ENCODE peak calls at places on chromosomes 11 and 22, in ten cellular contexts. One of them, this sample, is unnamed.

GRCh38 chr11:130042093-130042591 is 27.6 kb upstream of the APLP2 start:
- DNase-seq in choroid plexus epithelial cell: peak; percentile 96
- DNase-seq in colonic mucosa: no peak
- DNase-seq in CD8-positive, alpha-beta T cell: no peak
- DNase-seq in cardiac muscle cell: peak; percentile 89
- DNase-seq in neural crest cell: no peak
- DNase-seq in prostate gland: no peak
- DNase-seq in AG10803: peak; percentile 94
- DNase-seq in IMR-90: peak; percentile 99
- DNase-seq in astrocyte of the spinal cord: peak; percentile 88
- DNase-seq in this sample: peak; percentile 86

GRCh38 chr11:118544647-118545010 is 13.6 kb downstream of the TMEM25 start:
- DNase-seq in astrocyte of the spinal cord: no peak
- DNase-seq in choroid plexus epithelial cell: no peak
- DNase-seq in AG10803: no peak
- DNase-seq in prostate gland: no peak
- DNase-seq in neural crest cell: no peak
- DNase-seq in cardiac muscle cell: no peak
- DNase-seq in IMR-90: no peak
- DNase-seq in CD8-positive, alpha-beta T cell: no peak
- DNase-seq in colonic mucosa: no peak
- DNase-seq in this sample: no peak

GRCh38 chr11:65304110-65304509 is 10.6 kb upstream of the CDC42EP2 start:
- DNase-seq in prostate gland: no peak
- DNase-seq in CD8-positive, alpha-beta T cell: no peak
- DNase-seq in IMR-90: no peak
- DNase-seq in AG10803: no peak
- DNase-seq in choroid plexus epithelial cell: no peak
- DNase-seq in astrocyte of the spinal cord: no peak
- DNase-seq in colonic mucosa: no peak
- DNase-seq in cardiac muscle cell: no peak
- DNase-seq in neural crest cell: no peak
- DNase-seq in this sample: no peak

GRCh38 chr11:81174646-81175330 is 1558.9 kb downstream of the FAM181B start:
- DNase-seq in colonic mucosa: no peak
- DNase-seq in CD8-positive, alpha-beta T cell: no peak
- DNase-seq in IMR-90: no peak
- DNase-seq in neural crest cell: no peak
- DNase-seq in astrocyte of the spinal cord: no peak
- DNase-seq in choroid plexus epithelial cell: no peak
- DNase-seq in AG10803: no peak
- DNase-seq in cardiac muscle cell: no peak
- DNase-seq in prostate gland: no peak
- DNase-seq in this sample: no peak

GRCh38 chr11:1772270-1773130 is 8.8 kb upstream of the CTSD start:
- DNase-seq in CD8-positive, alpha-beta T cell: no peak
- DNase-seq in neural crest cell: no peak
- DNase-seq in colonic mucosa: peak; percentile 63
- DNase-seq in AG10803: peak; percentile 88
- DNase-seq in cardiac muscle cell: peak; percentile 92
- DNase-seq in prostate gland: no peak
- DNase-seq in astrocyte of the spinal cord: peak; percentile 96
- DNase-seq in IMR-90: peak; percentile 91
- DNase-seq in choroid plexus epithelial cell: peak; percentile 99
- DNase-seq in this sample: peak; percentile 88

GRCh38 chr11:95567685-95568084 is 221.9 kb downstream of the FAM76B start:
- DNase-seq in prostate gland: no peak
- DNase-seq in astrocyte of the spinal cord: peak; percentile 38
- DNase-seq in neural crest cell: no peak
- DNase-seq in colonic mucosa: no peak
- DNase-seq in CD8-positive, alpha-beta T cell: no peak
- DNase-seq in AG10803: peak; percentile 81
- DNase-seq in cardiac muscle cell: peak; percentile 83
- DNase-seq in IMR-90: peak; percentile 63
- DNase-seq in choroid plexus epithelial cell: peak; percentile 47
- DNase-seq in this sample: no peak

GRCh38 chr22:41445171-41446056 is 1.2 kb downstream of the TOB2 start:
- DNase-seq in astrocyte of the spinal cord: peak; percentile 24
- DNase-seq in cardiac muscle cell: no peak
- DNase-seq in neural crest cell: no peak
- DNase-seq in choroid plexus epithelial cell: peak; percentile 39
- DNase-seq in AG10803: no peak
- DNase-seq in IMR-90: no peak
- DNase-seq in prostate gland: peak; percentile 30
- DNase-seq in colonic mucosa: peak; percentile 45
- DNase-seq in CD8-positive, alpha-beta T cell: no peak
- DNase-seq in this sample: peak; percentile 44

GRCh38 chr11:73206751-73207280 is 11.3 kb upstream of the P2RY2 start:
- DNase-seq in choroid plexus epithelial cell: peak; percentile 13
- DNase-seq in neural crest cell: no peak
- DNase-seq in IMR-90: no peak
- DNase-seq in CD8-positive, alpha-beta T cell: no peak
- DNase-seq in colonic mucosa: no peak
- DNase-seq in AG10803: no peak
- DNase-seq in astrocyte of the spinal cord: no peak
- DNase-seq in cardiac muscle cell: no peak
- DNase-seq in prostate gland: no peak
- DNase-seq in this sample: peak; percentile 3

DNA sequence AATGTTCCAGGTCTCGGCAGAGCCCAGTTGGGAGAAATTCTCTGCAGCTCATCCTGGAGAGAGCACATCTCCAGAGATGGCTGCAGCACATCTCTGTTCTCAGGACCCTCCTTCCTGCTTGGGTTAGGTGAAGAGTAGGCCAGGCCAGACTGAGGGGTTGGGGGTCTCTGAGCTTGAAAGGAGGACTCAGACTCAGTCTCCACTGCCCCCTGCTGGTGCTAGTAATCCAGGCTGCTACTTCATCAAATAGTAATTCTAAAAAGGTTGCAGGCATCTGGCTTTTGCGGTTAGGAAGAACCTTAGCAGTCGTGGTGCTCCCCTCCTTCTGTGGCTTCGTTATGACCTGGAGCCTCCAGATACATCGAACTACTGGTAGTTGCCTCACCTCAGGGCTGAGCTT is 9.7 kb downstream of the TUB start:
- DNase-seq in choroid plexus epithelial cell: peak; percentile 59
- DNase-seq in prostate gland: no peak
- DNase-seq in astrocyte of the spinal cord: no peak
- DNase-seq in AG10803: peak; percentile 28
- DNase-seq in neural crest cell: peak; percentile 77
- DNase-seq in cardiac muscle cell: peak; percentile 46
- DNase-seq in IMR-90: no peak
- DNase-seq in CD8-positive, alpha-beta T cell: no peak
- DNase-seq in colonic mucosa: no peak
- DNase-seq in this sample: peak; percentile 35
- TF ChIP-seq CTCF in choroid plexus epithelial cell: peak; percentile 82
- TF ChIP-seq CTCF in prostate gland: no peak
- TF ChIP-seq CTCF in astrocyte of the spinal cord: peak; percentile 79
- TF ChIP-seq CTCF in AG10803: peak; percentile 69
- TF ChIP-seq CTCF in neural crest cell: peak; percentile 71
- TF ChIP-seq CTCF in cardiac muscle cell: peak; percentile 67
- TF ChIP-seq CTCF in IMR-90: peak; percentile 44
- TF ChIP-seq CTCF in CD8-positive, alpha-beta T cell: no peak
- TF ChIP-seq CTCF in colonic mucosa: no peak
- TF ChIP-seq CTCF in this sample: peak; percentile 63

GRCh38 chr22:22746061-22746962 is 101.9 kb downstream of the GGTLC2 start:
- DNase-seq in CD8-positive, alpha-beta T cell: no peak
- DNase-seq in cardiac muscle cell: no peak
- DNase-seq in astrocyte of the spinal cord: no peak
- DNase-seq in IMR-90: no peak
- DNase-seq in neural crest cell: no peak
- DNase-seq in colonic mucosa: no peak
- DNase-seq in prostate gland: no peak
- DNase-seq in AG10803: no peak
- DNase-seq in choroid plexus epithelial cell: no peak
- DNase-seq in this sample: no peak

GRCh38 chr22:22746963-22747933 is 102.8 kb downstream of the GGTLC2 start:
- DNase-seq in astrocyte of the spinal cord: no peak
- DNase-seq in cardiac muscle cell: no peak
- DNase-seq in AG10803: no peak
- DNase-seq in IMR-90: no peak
- DNase-seq in neural crest cell: no peak
- DNase-seq in colonic mucosa: no peak
- DNase-seq in prostate gland: no peak
- DNase-seq in CD8-positive, alpha-beta T cell: no peak
- DNase-seq in choroid plexus epithelial cell: no peak
- DNase-seq in this sample: no peak

GRCh38 chr22:22743128-22743760 is 98.8 kb downstream of the GGTLC2 start:
- DNase-seq in AG10803: no peak
- DNase-seq in neural crest cell: no peak
- DNase-seq in IMR-90: no peak
- DNase-seq in CD8-positive, alpha-beta T cell: no peak
- DNase-seq in choroid plexus epithelial cell: no peak
- DNase-seq in prostate gland: no peak
- DNase-seq in colonic mucosa: no peak
- DNase-seq in astrocyte of the spinal cord: no peak
- DNase-seq in cardiac muscle cell: no peak
- DNase-seq in this sample: no peak

GRCh38 chr22:22744412-22745224 is 100.2 kb downstream of the GGTLC2 start:
- DNase-seq in colonic mucosa: no peak
- DNase-seq in neural crest cell: no peak
- DNase-seq in cardiac muscle cell: no peak
- DNase-seq in IMR-90: no peak
- DNase-seq in prostate gland: no peak
- DNase-seq in choroid plexus epithelial cell: no peak
- DNase-seq in CD8-positive, alpha-beta T cell: no peak
- DNase-seq in astrocyte of the spinal cord: no peak
- DNase-seq in AG10803: no peak
- DNase-seq in this sample: no peak

DNA sequence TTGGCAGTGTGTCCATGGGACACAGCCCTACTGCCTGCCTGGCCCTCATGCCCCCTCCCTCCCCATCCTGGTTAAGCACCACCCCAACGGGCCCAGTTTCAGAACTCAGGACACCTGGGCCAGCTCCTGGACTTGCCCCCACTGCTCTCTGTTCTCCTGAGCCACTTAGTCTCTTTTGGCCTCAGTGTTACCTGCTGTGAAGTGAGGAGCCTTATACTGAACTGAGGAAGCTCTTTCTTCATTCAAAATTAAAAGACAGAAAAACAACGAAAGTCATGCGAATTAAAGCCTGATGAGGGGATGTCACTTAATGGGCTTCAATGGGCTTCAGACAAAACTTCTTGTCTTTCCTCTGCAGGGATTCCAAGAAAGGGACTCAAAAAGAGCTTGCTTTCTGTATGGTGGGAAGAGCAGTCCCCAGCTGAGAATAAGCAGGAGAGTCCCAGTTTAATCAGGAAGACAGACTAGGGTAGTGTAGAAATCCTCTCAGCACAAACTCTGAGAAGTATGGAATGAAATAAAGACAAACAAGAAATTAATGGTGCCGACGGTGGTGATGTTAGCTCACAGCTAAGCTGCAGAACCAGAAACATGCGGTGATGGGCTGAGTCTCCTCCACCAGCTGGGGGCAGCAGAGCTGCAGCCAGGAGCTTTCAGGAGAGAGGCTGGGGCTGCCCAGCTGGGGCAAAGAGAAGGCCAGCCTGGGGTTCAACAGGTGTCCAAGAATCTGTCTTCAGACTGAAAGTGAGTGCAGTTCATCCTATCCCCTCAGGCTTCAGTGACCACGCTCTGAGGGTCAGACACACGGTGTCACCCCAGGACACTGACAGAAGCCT is 101.0 kb downstream of the GGTLC2 start:
- DNase-seq in AG10803: peak; percentile 16
- DNase-seq in neural crest cell: peak; percentile 39
- DNase-seq in choroid plexus epithelial cell: peak; percentile 62
- DNase-seq in astrocyte of the spinal cord: no peak
- DNase-seq in CD8-positive, alpha-beta T cell: peak; percentile 34
- DNase-seq in prostate gland: peak; percentile 14
- DNase-seq in colonic mucosa: peak; percentile 41
- DNase-seq in cardiac muscle cell: peak; percentile 45
- DNase-seq in IMR-90: peak; percentile 19
- DNase-seq in this sample: peak; percentile 7
- TF ChIP-seq CTCF in AG10803: peak; percentile 58
- TF ChIP-seq CTCF in neural crest cell: peak; percentile 65
- TF ChIP-seq CTCF in choroid plexus epithelial cell: peak; percentile 88
- TF ChIP-seq CTCF in astrocyte of the spinal cord: peak; percentile 74
- TF ChIP-seq CTCF in CD8-positive, alpha-beta T cell: peak; percentile 55
- TF ChIP-seq CTCF in prostate gland: no peak
- TF ChIP-seq CTCF in colonic mucosa: peak; percentile 52
- TF ChIP-seq CTCF in cardiac muscle cell: peak; percentile 85
- TF ChIP-seq CTCF in IMR-90: peak; percentile 54
- TF ChIP-seq CTCF in this sample: peak; percentile 67

GRCh38 chr11:67468509-67468834 is 579 bp downstream of the TMEM134 start:
- DNase-seq in prostate gland: no peak
- DNase-seq in colonic mucosa: peak; percentile 61
- DNase-seq in neural crest cell: no peak
- DNase-seq in IMR-90: no peak
- DNase-seq in choroid plexus epithelial cell: no peak
- DNase-seq in AG10803: no peak
- DNase-seq in cardiac muscle cell: no peak
- DNase-seq in astrocyte of the spinal cord: peak; percentile 11
- DNase-seq in CD8-positive, alpha-beta T cell: no peak
- DNase-seq in this sample: no peak

GRCh38 chr11:67466962-67467771 is 1.9 kb downstream of the TMEM134 start:
- DNase-seq in IMR-90: no peak
- DNase-seq in astrocyte of the spinal cord: no peak
- DNase-seq in cardiac muscle cell: no peak
- DNase-seq in colonic mucosa: no peak
- DNase-seq in AG10803: no peak
- DNase-seq in choroid plexus epithelial cell: no peak
- DNase-seq in neural crest cell: no peak
- DNase-seq in CD8-positive, alpha-beta T cell: no peak
- DNase-seq in prostate gland: no peak
- DNase-seq in this sample: no peak

GRCh38 chr11:67470337-67471002 is 1.4 kb upstream of the TMEM134 start:
- DNase-seq in astrocyte of the spinal cord: no peak
- DNase-seq in choroid plexus epithelial cell: no peak
- DNase-seq in prostate gland: no peak
- DNase-seq in CD8-positive, alpha-beta T cell: no peak
- DNase-seq in IMR-90: no peak
- DNase-seq in neural crest cell: no peak
- DNase-seq in cardiac muscle cell: no peak
- DNase-seq in colonic mucosa: no peak
- DNase-seq in AG10803: no peak
- DNase-seq in this sample: no peak

GRCh38 chr11:67468056-67468455 is 995 bp downstream of the TMEM134 start:
- DNase-seq in CD8-positive, alpha-beta T cell: no peak
- DNase-seq in choroid plexus epithelial cell: no peak
- DNase-seq in colonic mucosa: peak; percentile 87
- DNase-seq in cardiac muscle cell: no peak
- DNase-seq in astrocyte of the spinal cord: no peak
- DNase-seq in prostate gland: peak; percentile 95
- DNase-seq in IMR-90: no peak
- DNase-seq in neural crest cell: no peak
- DNase-seq in AG10803: peak; percentile 3
- DNase-seq in this sample: no peak

DNA sequence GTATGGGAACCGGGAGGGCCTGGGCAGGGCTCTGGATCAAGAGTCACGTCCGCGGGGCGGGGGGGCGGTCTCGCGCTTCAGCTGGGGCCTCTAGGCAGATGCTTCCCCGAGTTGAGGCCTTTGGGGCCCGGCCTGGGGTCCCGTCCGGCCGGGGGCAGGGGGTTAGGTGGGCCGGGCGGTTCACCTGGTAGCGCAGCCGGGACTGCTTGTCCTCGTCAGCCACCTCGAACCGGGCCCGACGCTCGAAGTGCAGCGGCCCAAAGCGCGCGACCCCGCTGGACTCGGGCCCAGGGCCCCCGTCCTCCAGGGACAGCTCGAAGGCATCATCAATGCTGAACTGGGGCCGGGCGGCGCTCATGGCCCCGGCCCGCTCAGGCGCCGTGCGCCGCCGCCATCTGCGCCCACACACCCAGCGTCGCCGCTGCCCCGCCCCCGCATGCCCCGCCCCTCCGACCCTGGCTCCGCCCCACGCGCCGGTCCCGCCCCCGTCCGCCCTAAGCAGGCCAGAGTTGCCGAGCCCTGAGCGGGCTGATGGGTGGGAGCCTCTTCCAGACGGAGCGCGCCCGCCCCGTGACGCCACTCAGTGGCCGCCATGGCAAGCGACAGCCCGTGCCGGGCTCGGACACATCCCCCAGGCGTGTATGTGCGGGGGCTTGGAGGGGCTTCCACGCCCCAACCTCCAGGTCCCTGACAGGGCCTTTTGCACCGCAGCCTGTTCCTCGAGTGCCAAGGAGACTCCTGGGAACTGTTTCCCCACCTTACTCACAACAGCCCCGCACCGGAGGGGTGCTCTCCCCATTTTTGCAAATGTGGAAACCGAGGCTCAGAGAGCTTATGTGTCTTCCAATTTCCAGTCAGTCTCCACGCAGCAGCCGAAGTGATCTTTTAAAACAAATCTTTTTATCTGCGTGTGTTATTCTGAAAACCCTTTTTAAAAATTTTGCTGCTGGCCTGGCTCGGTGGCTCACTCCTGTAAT is at the start of gene TMEM134:
- DNase-seq in neural crest cell: peak; percentile 95
- DNase-seq in CD8-positive, alpha-beta T cell: peak; percentile 90
- DNase-seq in colonic mucosa: peak; percentile 92
- DNase-seq in choroid plexus epithelial cell: peak; percentile 93
- DNase-seq in IMR-90: peak; percentile 87
- DNase-seq in astrocyte of the spinal cord: peak; percentile 91
- DNase-seq in prostate gland: peak; percentile 90
- DNase-seq in AG10803: peak; percentile 90
- DNase-seq in cardiac muscle cell: peak; percentile 96
- DNase-seq in this sample: peak; percentile 92
- TF ChIP-seq CTCF in neural crest cell: peak; percentile 56
- TF ChIP-seq CTCF in CD8-positive, alpha-beta T cell: peak; percentile 43
- TF ChIP-seq CTCF in colonic mucosa: peak; percentile 26
- TF ChIP-seq CTCF in choroid plexus epithelial cell: peak; percentile 38
- TF ChIP-seq CTCF in IMR-90: peak; percentile 56
- TF ChIP-seq CTCF in astrocyte of the spinal cord: peak; percentile 45
- TF ChIP-seq CTCF in prostate gland: peak; percentile 24
- TF ChIP-seq CTCF in AG10803: peak; percentile 37
- TF ChIP-seq CTCF in cardiac muscle cell: peak; percentile 45
- TF ChIP-seq CTCF in this sample: peak; percentile 20

GRCh38 chr22:27804016-27804415 is 2.5 kb upstream of the MN1 start:
- DNase-seq in AG10803: no peak
- DNase-seq in colonic mucosa: no peak
- DNase-seq in CD8-positive, alpha-beta T cell: no peak
- DNase-seq in prostate gland: no peak
- DNase-seq in choroid plexus epithelial cell: no peak
- DNase-seq in neural crest cell: no peak
- DNase-seq in cardiac muscle cell: no peak
- DNase-seq in IMR-90: no peak
- DNase-seq in astrocyte of the spinal cord: no peak
- DNase-seq in this sample: no peak

GRCh38 chr22:27800250-27801131 is 1.1 kb downstream of the MN1 start:
- DNase-seq in CD8-positive, alpha-beta T cell: no peak
- DNase-seq in IMR-90: no peak
- DNase-seq in astrocyte of the spinal cord: peak; percentile 42
- DNase-seq in colonic mucosa: no peak
- DNase-seq in AG10803: no peak
- DNase-seq in cardiac muscle cell: no peak
- DNase-seq in prostate gland: no peak
- DNase-seq in choroid plexus epithelial cell: peak; percentile 42
- DNase-seq in neural crest cell: peak; percentile 20
- DNase-seq in this sample: no peak

GRCh38 chr22:27801616-27802388 is at the start of gene MN1:
- DNase-seq in IMR-90: peak; percentile 35
- DNase-seq in colonic mucosa: peak; percentile 42
- DNase-seq in AG10803: no peak
- DNase-seq in neural crest cell: peak; percentile 66
- DNase-seq in prostate gland: no peak
- DNase-seq in astrocyte of the spinal cord: peak; percentile 67
- DNase-seq in choroid plexus epithelial cell: peak; percentile 54
- DNase-seq in cardiac muscle cell: peak; percentile 58
- DNase-seq in CD8-positive, alpha-beta T cell: peak; percentile 39
- DNase-seq in this sample: peak; percentile 49

GRCh38 chr22:27801197-27801615 is 350 bp downstream of the MN1 start:
- DNase-seq in colonic mucosa: no peak
- DNase-seq in IMR-90: peak; percentile 41
- DNase-seq in choroid plexus epithelial cell: peak; percentile 59
- DNase-seq in cardiac muscle cell: peak; percentile 54
- DNase-seq in astrocyte of the spinal cord: peak; percentile 39
- DNase-seq in neural crest cell: peak; percentile 51
- DNase-seq in prostate gland: no peak
- DNase-seq in CD8-positive, alpha-beta T cell: peak; percentile 3
- DNase-seq in AG10803: no peak
- DNase-seq in this sample: peak; percentile 45

GRCh38 chr22:27802389-27803079 is 978 bp upstream of the MN1 start:
- DNase-seq in cardiac muscle cell: no peak
- DNase-seq in AG10803: no peak
- DNase-seq in choroid plexus epithelial cell: no peak
- DNase-seq in colonic mucosa: no peak
- DNase-seq in CD8-positive, alpha-beta T cell: peak; percentile 3
- DNase-seq in IMR-90: no peak
- DNase-seq in prostate gland: no peak
- DNase-seq in neural crest cell: no peak
- DNase-seq in astrocyte of the spinal cord: no peak
- DNase-seq in this sample: peak; percentile 3
- TF ChIP-seq CTCF in cardiac muscle cell: no peak
- TF ChIP-seq CTCF in AG10803: no peak
- TF ChIP-seq CTCF in choroid plexus epithelial cell: no peak
- TF ChIP-seq CTCF in colonic mucosa: no peak
- TF ChIP-seq CTCF in CD8-positive, alpha-beta T cell: no peak
- TF ChIP-seq CTCF in IMR-90: no peak
- TF ChIP-seq CTCF in prostate gland: no peak
- TF ChIP-seq CTCF in neural crest cell: no peak
- TF ChIP-seq CTCF in astrocyte of the spinal cord: no peak
- TF ChIP-seq CTCF in this sample: no peak